ENCODE peak calls at places on chromosomes 16 and 17, in four cellular contexts. D is spleen, F is fibroblast of the aortic adventitia, A is AG04450. U is an unnamed sample.

GRCh38 chr16:2854700-2855309 is 3.2 kb downstream of the PRSS22 start:
- DNase-seq in A (no peak), D (peak), F (no peak), U (no peak)

GRCh38 chr17:82648761-82649474 is 674 bp upstream of the WDR45B start:
- DNase-seq in D (peak), A (no peak), F (no peak), U (no peak)

GRCh38 chr16:21599994-21600773 is 807 bp downstream of the METTL9 start:
- DNase-seq in A (no peak), D (no peak), F (peak), U (no peak)

GRCh38 chr17:1714980-1715802 is 5.0 kb upstream of the TLCD2 start:
- DNase-seq in A (peak), F (peak), D (peak), U (peak)

GRCh38 chr17:8887834-8888703 is 20.6 kb upstream of the PIK3R6 start:
- DNase-seq in F (no peak), A (no peak), D (no peak), U (no peak)

GRCh38 chr17:337453-337852 is 15.2 kb downstream of the RPH3AL start:
- DNase-seq in D (peak), F (no peak), A (no peak), U (no peak)

GRCh38 chr17:19304209-19304608 is 58.3 kb downstream of the B9D1 start:
- DNase-seq in F (peak), A (no peak), D (peak), U (no peak)

GRCh38 chr17:73647331-73647730 is 3.1 kb upstream of the SDK2 start:
- DNase-seq in D (no peak), F (no peak), A (no peak), U (no peak)

GRCh38 chr16:22323173-22323997 is 26.2 kb downstream of the POLR3E start:
- DNase-seq in D (no peak), F (no peak), A (no peak), U (no peak)

GRCh38 chr17:77959926-77960521 is 1.5 kb downstream of the TNRC6C start:
- DNase-seq in D (no peak), A (no peak), F (peak), U (no peak)

DNA sequence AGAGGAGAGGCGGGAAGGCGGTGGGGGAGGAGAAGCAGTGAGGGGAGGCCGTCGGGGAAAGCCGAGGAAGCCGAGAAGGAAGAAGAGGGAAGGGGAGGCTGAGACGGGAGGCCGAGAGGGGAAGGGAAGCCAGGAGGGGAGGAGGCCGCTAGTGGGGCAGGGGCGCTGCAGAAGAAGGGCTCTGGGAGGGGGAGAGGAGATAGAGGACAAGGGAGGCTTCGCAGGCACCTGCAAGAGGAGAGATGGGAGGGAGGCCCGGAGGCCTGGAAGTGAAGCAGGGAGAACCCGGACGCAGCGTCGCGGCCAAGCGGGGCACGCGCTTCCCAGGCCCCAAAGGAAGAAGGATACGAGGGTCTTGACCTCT is 2.3 kb downstream of the C17orf58 start:
- DNase-seq in A (no peak), F (peak), D (no peak), U (no peak)
- H3K4me3 ChIP-seq in A (peak), F (peak), D (peak), U (peak)

GRCh38 chr17:55830210-55830609 is 79.4 kb downstream of the PCTP start:
- DNase-seq in F (no peak), D (no peak), A (no peak), U (no peak)

GRCh38 chr17:55820675-55821074 is 69.8 kb downstream of the PCTP start:
- DNase-seq in F (no peak), D (no peak), A (no peak), U (no peak)

GRCh38 chr17:55830699-55831098 is 79.8 kb downstream of the PCTP start:
- DNase-seq in F (no peak), D (no peak), A (no peak), U (no peak)

DNA sequence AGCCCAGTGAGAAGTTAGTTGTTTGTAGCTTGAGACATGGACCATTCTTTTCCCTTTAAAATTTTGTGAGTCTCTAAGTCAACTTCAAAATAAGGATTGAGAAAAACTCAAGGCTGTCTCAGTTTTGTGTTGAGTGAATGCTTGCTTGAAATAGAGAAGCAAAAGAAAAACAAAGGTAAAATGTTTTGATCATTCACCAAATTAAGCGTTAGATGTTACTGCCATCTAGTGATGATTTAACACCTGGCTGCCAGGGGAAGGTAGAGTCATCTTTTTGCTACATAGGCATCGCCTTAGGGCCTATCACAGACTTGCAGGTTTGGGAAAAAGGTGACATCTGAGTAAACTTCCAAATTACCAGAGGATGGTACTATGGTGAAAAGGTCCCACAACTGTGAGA is 74.4 kb downstream of the PCTP start:
- DNase-seq in D (no peak), A (no peak), F (no peak), U (no peak)
- H3K4me3 ChIP-seq in D (no peak), A (no peak), F (no peak), U (no peak)

GRCh38 chr17:34391241-34391640 is 28.2 kb upstream of the CCL1 start:
- DNase-seq in F (no peak), D (no peak), A (no peak), U (no peak)
- H3K4me3 ChIP-seq in F (no peak), D (no peak), A (no peak), U (no peak)

GRCh38 chr17:72321886-72322285 is 201.1 kb downstream of the SOX9 start:
- DNase-seq in D (no peak), F (no peak), A (no peak), U (no peak)

GRCh38 chr17:72315514-72315913 is 194.7 kb downstream of the SOX9 start:
- DNase-seq in A (no peak), D (no peak), F (no peak), U (no peak)

GRCh38 chr17:72318131-72318530 is 197.3 kb downstream of the SOX9 start:
- DNase-seq in F (no peak), A (no peak), D (no peak), U (no peak)
- H3K4me3 ChIP-seq in F (no peak), A (no peak), D (no peak), U (no peak)

GRCh38 chr17:17497845-17498520 is 1.8 kb upstream of the RASD1 start:
- DNase-seq in D (peak), A (no peak), F (no peak), U (no peak)

GRCh38 chr17:17495448-17496188 is 577 bp downstream of the RASD1 start:
- DNase-seq in A (no peak), F (peak), D (peak), U (no peak)

GRCh38 chr17:17498606-17499301 is 2.6 kb upstream of the RASD1 start:
- DNase-seq in D (peak), F (no peak), A (no peak), U (no peak)

GRCh38 chr17:17496189-17497064 is at the start of gene RASD1:
- DNase-seq in D (peak), F (peak), A (peak), U (peak)

DNA sequence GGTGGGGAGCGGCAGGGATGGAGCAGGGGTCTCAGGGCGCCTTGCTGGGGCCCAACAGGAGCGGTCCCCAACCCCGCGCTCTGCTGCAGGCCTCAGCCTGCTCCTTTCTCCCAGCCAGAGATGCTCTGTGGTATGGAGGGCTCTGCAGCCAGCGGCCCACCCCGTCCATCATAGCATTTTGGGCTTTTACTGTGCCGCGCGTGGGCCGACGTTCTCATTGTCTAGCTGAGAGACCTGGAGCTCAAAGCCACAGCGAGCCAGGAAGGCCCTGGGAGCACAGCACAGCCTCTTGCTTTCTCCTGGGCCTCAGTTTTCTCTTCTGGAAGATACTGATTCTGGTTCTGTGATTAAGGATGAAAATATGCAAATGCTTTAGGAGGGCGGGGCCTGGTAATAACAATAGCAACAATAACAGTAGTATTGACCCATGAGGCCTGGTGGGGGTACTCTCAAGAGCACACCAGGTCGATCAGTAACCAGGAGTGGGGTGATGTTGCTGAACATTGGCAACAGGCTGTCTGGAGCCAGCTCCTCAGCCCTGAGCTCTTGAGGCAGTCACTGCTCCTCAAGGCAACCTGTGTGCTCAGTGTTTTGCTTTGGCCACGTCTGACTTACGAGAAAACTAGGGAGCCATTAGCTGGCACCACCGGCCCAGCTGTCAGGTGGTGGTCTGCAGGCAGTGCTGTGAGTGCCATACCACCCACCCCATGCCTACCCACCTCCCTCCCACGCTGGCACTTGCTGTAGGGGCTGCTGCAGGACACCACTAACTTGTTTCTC is 1.1 kb upstream of the RASD1 start:
- DNase-seq in A (no peak), D (peak), F (peak), U (no peak)
- H3K4me3 ChIP-seq in A (peak), D (peak), F (peak), U (peak)

DNA sequence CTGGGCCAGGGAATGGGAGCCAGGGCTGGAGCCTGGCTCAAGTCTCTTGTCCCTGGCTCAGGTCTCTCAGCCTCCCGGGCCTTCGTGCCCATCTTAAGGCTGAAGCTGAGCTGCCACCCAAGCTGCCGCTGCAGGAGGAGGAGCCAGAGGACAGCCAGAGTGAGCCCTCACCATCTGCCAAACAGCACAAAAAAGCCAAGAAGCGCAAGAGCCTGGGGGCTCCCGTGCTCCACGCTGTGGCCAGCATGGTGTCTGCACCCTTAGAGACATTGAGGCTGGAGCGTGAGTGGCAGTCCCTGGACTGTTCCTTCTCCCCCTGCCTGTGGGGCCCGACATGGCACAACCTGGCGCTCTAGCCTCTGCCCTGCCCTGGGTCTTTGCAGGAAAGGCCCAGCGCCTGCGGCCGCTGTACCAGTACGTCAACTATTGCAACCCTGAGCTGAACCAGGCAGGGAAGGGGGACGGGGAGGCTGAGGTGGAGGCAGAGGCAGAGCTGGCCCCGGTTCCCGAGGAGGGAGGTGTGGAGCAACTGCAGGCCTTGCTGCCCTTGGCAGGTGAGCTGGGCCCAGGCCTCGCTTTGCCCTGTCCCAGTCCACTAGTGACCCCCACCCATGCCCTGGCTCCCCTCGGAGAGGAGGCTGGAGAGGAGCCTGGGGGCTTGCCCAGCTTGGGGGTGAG is 1.3 kb downstream of the C16orf86 start:
- DNase-seq in F (peak), D (peak), A (peak), U (peak)
- H3K4me3 ChIP-seq in F (no peak), D (peak), A (no peak), U (peak)

GRCh38 chr17:61408151-61409041 is 8.8 kb downstream of the TBX2 start:
- DNase-seq in A (no peak), D (peak), F (no peak), U (no peak)
- H3K4me3 ChIP-seq in A (peak), D (peak), F (no peak), U (no peak)